ENCODE peak calls at places on chromosomes 1 and 21, in six cellular contexts. N is fibroblast of lung, P is cardiac fibroblast, I is A549, E is PC-9, M is hepatocyte. L is an unnamed sample.

GRCh38 chr1:15246960-15247614 is at the start of gene FHAD1:
- DNase-seq in N (peak), P (peak), I (peak), E (peak), M (peak), L (no peak)

GRCh38 chr1:97562096-97562495 is 358.7 kb downstream of the DPYD start:
- DNase-seq in N (no peak), P (no peak), I (no peak), E (no peak), M (no peak), L (no peak)

GRCh38 chr1:229848762-229849677 is 218.0 kb upstream of the GALNT2 start:
- DNase-seq in N (peak), P (peak), I (peak), E (peak), M (peak), L (no peak)

GRCh38 chr1:87398644-87399043 is 70.0 kb downstream of the LMO4 start:
- DNase-seq in N (peak), P (peak), I (no peak), E (no peak), M (no peak), L (no peak)

GRCh38 chr1:220113136-220113695 is 19.3 kb downstream of the IARS2 start:
- DNase-seq in N (peak), P (peak), I (peak), E (no peak), M (peak), L (peak)

GRCh38 chr1:172533511-172534116 is 664 bp downstream of the SUCO start:
- DNase-seq in N (peak), P (peak), I (peak), E (no peak), M (peak), L (peak)

GRCh38 chr1:100038401-100039306 is 68.9 kb downstream of the SLC35A3 start:
- DNase-seq in N (peak), P (peak), I (peak), E (peak), M (peak), L (peak)

GRCh38 chr1:94553323-94553730 is 11.8 kb upstream of the F3 start:
- DNase-seq in N (no peak), P (peak), I (no peak), E (no peak), M (no peak), L (no peak)

GRCh38 chr1:21655748-21656147 is 13.4 kb downstream of the RAP1GAP start:
- DNase-seq in N (no peak), P (no peak), I (peak), E (peak), M (no peak), L (no peak)

GRCh38 chr21:45973475-45974072 is 8.0 kb upstream of the COL6A1 start:
- DNase-seq in N (peak), P (peak), I (peak), E (peak), M (peak), L (no peak)

GRCh38 chr21:28822882-28823335 is 169.8 kb downstream of the LTN1 start:
- DNase-seq in N (peak), P (peak), I (no peak), E (peak), M (peak), L (no peak)

GRCh38 chr1:210978316-210978993 is 155.5 kb downstream of the KCNH1 start:
- DNase-seq in N (no peak), P (no peak), I (peak), E (no peak), M (no peak), L (no peak)

GRCh38 chr1:23791434-23792047 is 596 bp downstream of the LYPLA2 start:
- DNase-seq in N (no peak), P (peak), I (no peak), E (peak), M (peak), L (no peak)

GRCh38 chr1:34781071-34781843 is at the start of gene GJB3:
- DNase-seq in N (no peak), P (no peak), I (no peak), E (peak), M (peak), L (no peak)

GRCh38 chr1:169933999-169934725 is 40.5 kb upstream of the SCYL3 start:
- DNase-seq in N (peak), P (peak), I (peak), E (peak), M (no peak), L (no peak)

GRCh38 chr1:95583811-95584210 is 349.8 kb downstream of the RWDD3 start:
- DNase-seq in N (no peak), P (no peak), I (no peak), E (no peak), M (no peak), L (no peak)

GRCh38 chr1:105138445-105138821 is 1388.7 kb downstream of the AMY1C start:
- DNase-seq in N (peak), P (no peak), I (no peak), E (no peak), M (peak), L (no peak)

GRCh38 chr1:206035027-206035426 is 11.3 kb upstream of the CTSE start:
- DNase-seq in N (no peak), P (no peak), I (no peak), E (no peak), M (no peak), L (no peak)

GRCh38 chr1:189269011-189269410 is 1208.7 kb downstream of the BRINP3 start:
- DNase-seq in N (peak), P (peak), I (peak), E (no peak), M (no peak), L (no peak)

GRCh38 chr1:151511636-151512215 is 539 bp downstream of the CGN start:
- DNase-seq in N (no peak), P (no peak), I (peak), E (peak), M (peak), L (peak)

GRCh38 chr1:37752213-37752582 is 12.7 kb downstream of the EPHA10 start:
- DNase-seq in N (no peak), P (no peak), I (no peak), E (no peak), M (no peak), L (no peak)

GRCh38 chr21:45532826-45533730 is 9.2 kb downstream of the SLC19A1 start:
- DNase-seq in N (no peak), P (no peak), I (no peak), E (no peak), M (no peak), L (peak)

GRCh38 chr1:41102653-41103052 is 81.1 kb upstream of the SLFNL1 start:
- DNase-seq in N (no peak), P (no peak), I (no peak), E (no peak), M (no peak), L (no peak)

GRCh38 chr1:169124459-169124858 is 18.0 kb downstream of the ATP1B1 start:
- DNase-seq in N (no peak), P (no peak), I (no peak), E (peak), M (no peak), L (no peak)

GRCh38 chr1:198481661-198482060 is 58.8 kb downstream of the ATP6V1G3 start:
- DNase-seq in N (no peak), P (no peak), I (no peak), E (no peak), M (no peak), L (no peak)

GRCh38 chr1:94544706-94545490 is 3.3 kb upstream of the F3 start:
- DNase-seq in N (peak), P (peak), I (no peak), E (no peak), M (no peak), L (no peak)

GRCh38 chr1:71047635-71048607 is at the start of gene PTGER3:
- DNase-seq in N (no peak), P (no peak), I (no peak), E (peak), M (peak), L (peak)

GRCh38 chr1:27759236-27759635 is 13.8 kb upstream of the STX12 start:
- DNase-seq in N (no peak), P (no peak), I (no peak), E (no peak), M (no peak), L (no peak)

GRCh38 chr1:208278638-208279037 is 34.5 kb upstream of the PLXNA2 start:
- DNase-seq in N (no peak), P (no peak), I (no peak), E (no peak), M (no peak), L (no peak)

GRCh38 chr1:109933856-109934711 is 23.4 kb downstream of the CSF1 start:
- DNase-seq in N (peak), P (peak), I (no peak), E (no peak), M (peak), L (no peak)

GRCh38 chr1:39845569-39846566 is 37.4 kb downstream of the TRIT1 start:
- DNase-seq in N (peak), P (peak), I (no peak), E (peak), M (peak), L (peak)

GRCh38 chr1:57536749-57537423 is 113.0 kb upstream of the DAB1 start:
- DNase-seq in N (no peak), P (no peak), I (no peak), E (no peak), M (no peak), L (no peak)

GRCh38 chr1:223216074-223216473 is 73.0 kb upstream of the TLR5 start:
- DNase-seq in N (no peak), P (no peak), I (no peak), E (no peak), M (no peak), L (no peak)

GRCh38 chr1:198890531-198890930 is 251.7 kb downstream of the PTPRC start:
- DNase-seq in N (peak), P (peak), I (peak), E (no peak), M (no peak), L (no peak)

DNA sequence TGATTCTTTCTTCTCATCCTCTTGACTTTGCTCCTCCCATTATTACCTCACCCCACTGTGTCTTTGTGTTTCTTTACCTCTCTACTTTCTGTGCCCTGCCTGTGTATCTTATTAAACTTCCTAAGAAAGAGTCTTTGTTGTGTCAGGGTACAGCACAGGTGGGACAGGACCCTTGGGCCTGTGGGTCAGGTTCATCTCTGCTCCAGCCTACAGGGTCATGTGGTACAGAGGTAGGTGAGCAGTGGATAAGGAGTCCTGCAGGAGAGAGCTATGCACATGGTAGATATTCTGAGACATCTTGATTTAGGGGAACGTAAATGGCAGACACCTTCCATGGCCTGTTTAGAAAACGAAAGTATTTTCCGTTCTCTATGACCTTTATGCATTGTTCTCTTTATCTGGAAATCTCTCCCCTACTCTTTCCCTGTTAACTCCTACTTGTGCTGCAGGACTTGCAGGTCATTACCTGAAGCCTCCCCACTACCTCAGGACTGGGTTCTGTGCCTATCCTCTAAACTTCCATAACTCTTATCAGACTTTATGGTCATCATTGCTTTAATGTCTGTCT is 9.9 kb downstream of the GIPC2 start:
- DNase-seq in N (no peak), P (no peak), I (no peak), E (no peak), M (no peak), L (no peak)
- H3K4me3 ChIP-seq in N (no peak), P (no peak), I (no peak), E (no peak), M (no peak), L (no peak)

GRCh38 chr1:113874017-113874879 is 2.7 kb upstream of the PTPN22 start:
- DNase-seq in N (no peak), P (peak), I (peak), E (no peak), M (peak), L (peak)
- H3K4me3 ChIP-seq in N (no peak), P (no peak), I (no peak), E (no peak), M (no peak), L (no peak)

GRCh38 chr1:234836786-234837185 is 226.8 kb upstream of the IRF2BP2 start:
- DNase-seq in N (no peak), P (no peak), I (no peak), E (no peak), M (no peak), L (no peak)

GRCh38 chr1:234835239-234835638 is 225.3 kb upstream of the IRF2BP2 start:
- DNase-seq in N (no peak), P (no peak), I (no peak), E (no peak), M (no peak), L (no peak)

GRCh38 chr1:234836045-234836681 is 226.2 kb upstream of the IRF2BP2 start:
- DNase-seq in N (no peak), P (no peak), I (no peak), E (no peak), M (no peak), L (peak)

GRCh38 chr1:234833646-234834045 is 223.7 kb upstream of the IRF2BP2 start:
- DNase-seq in N (no peak), P (no peak), I (no peak), E (no peak), M (no peak), L (no peak)

DNA sequence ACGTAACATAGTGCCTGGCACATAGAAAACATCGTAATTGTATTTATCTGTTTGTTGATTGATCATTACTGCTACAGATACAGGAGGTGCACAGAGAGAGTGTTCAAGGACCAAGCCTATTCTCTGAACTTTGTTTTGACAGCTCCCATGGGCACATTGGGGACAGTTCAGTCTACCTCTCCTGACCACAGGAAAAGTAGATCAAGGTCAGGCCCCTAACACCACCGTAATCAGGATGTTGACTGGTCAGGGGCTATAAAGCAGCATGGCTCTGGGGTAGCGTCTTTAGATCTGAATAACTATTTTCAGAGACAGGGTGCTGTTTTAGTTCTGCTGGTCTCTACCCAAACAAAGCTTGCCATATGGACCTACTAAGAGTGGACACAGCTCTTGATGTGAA is 223.1 kb upstream of the IRF2BP2 start:
- DNase-seq in N (no peak), P (no peak), I (no peak), E (no peak), M (no peak), L (no peak)
- H3K4me3 ChIP-seq in N (no peak), P (no peak), I (no peak), E (no peak), M (no peak), L (no peak)

GRCh38 chr1:153790996-153791855 is 16.0 kb downstream of the SLC27A3 start:
- DNase-seq in N (peak), P (peak), I (no peak), E (no peak), M (peak), L (peak)

GRCh38 chr1:153789478-153790148 is 14.4 kb downstream of the SLC27A3 start:
- DNase-seq in N (no peak), P (peak), I (no peak), E (no peak), M (peak), L (peak)

GRCh38 chr1:153792631-153793041 is 17.4 kb downstream of the SLC27A3 start:
- DNase-seq in N (no peak), P (no peak), I (no peak), E (no peak), M (no peak), L (no peak)

GRCh38 chr1:153791856-153792253 is 16.6 kb downstream of the SLC27A3 start:
- DNase-seq in N (peak), P (peak), I (peak), E (no peak), M (peak), L (no peak)

DNA sequence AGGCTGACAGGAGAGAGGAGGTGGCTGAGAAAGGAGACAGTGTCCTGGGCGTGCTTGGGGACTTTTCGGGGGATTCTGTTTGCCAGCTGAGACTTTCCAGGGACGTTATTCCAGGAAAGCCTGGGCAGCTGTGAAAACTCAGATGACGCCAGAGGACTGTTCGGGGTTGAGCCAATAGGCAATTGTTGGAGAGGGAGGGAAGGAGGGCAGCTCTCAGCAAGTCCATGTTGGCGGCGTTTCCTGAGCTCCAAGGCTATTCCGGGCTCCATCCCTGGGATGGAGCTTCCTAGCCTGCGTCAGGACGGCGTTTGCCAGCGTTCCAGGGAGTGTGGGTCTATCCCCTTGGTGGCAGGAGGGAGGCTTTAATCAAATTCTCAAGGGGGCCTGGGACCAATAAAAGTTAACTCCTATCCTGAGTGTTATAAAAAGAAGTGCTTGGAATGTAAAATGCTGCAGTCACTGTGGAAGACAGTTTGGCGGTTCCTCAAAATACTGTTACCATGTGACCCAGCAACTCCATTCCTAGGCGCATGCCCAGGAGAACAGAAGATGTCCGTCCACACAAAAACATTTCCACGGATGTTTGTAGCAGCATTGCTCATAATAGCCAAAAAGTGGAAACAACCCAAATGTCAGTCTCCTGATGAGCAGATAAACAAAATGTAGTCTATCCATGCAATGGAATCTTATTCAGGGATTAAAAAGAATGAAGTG is 15.2 kb downstream of the SLC27A3 start:
- DNase-seq in N (peak), P (peak), I (no peak), E (no peak), M (peak), L (peak)
- H3K4me3 ChIP-seq in N (peak), P (peak), I (no peak), E (no peak), M (no peak), L (peak)

L was measured in HL-60.